ENCODE peak calls at places on chromosomes 13 and 19, in five cellular contexts. One of them, this sample, is unnamed. For H3K4me1, the result is how much of the 10 kb centered on the place peaks cover.

GRCh38 chr19:8302357-8302691 is 5.8 kb downstream of the CD320 start:
- DNase-seq in right atrium auricular region: peak
- DNase-seq in stomach: peak
- DNase-seq in PC-3: no peak
- DNase-seq in hepatocyte: no peak
- DNase-seq in this sample: no peak

GRCh38 chr19:45823182-45823581 is 8.1 kb upstream of the RSPH6A start:
- DNase-seq in right atrium auricular region: no peak
- DNase-seq in stomach: no peak
- DNase-seq in PC-3: no peak
- DNase-seq in hepatocyte: no peak
- DNase-seq in this sample: no peak

GRCh38 chr19:43504426-43505185 is at the start of gene PHLDB3:
- DNase-seq in right atrium auricular region: no peak
- DNase-seq in stomach: peak
- DNase-seq in PC-3: peak
- DNase-seq in hepatocyte: peak
- DNase-seq in this sample: peak

GRCh38 chr13:113915012-113915763 is 51.3 kb upstream of the GAS6 start:
- DNase-seq in right atrium auricular region: peak
- DNase-seq in stomach: peak
- DNase-seq in PC-3: no peak
- DNase-seq in hepatocyte: no peak
- DNase-seq in this sample: no peak

GRCh38 chr13:90919153-90919552 is 428.3 kb upstream of the MIR17HG start:
- DNase-seq in right atrium auricular region: no peak
- DNase-seq in stomach: no peak
- DNase-seq in PC-3: no peak
- DNase-seq in hepatocyte: no peak
- DNase-seq in this sample: no peak

GRCh38 chr19:6000228-6000847 is 22.4 kb upstream of the RANBP3 start:
- DNase-seq in right atrium auricular region: no peak
- DNase-seq in stomach: no peak
- DNase-seq in PC-3: no peak
- DNase-seq in hepatocyte: no peak
- DNase-seq in this sample: no peak

GRCh38 chr13:45889582-45890243 is 38.2 kb upstream of the SIAH3 start:
- DNase-seq in right atrium auricular region: no peak
- DNase-seq in stomach: no peak
- DNase-seq in PC-3: no peak
- DNase-seq in hepatocyte: no peak
- DNase-seq in this sample: no peak

GRCh38 chr13:107203146-107203847 is 635.4 kb upstream of the ARGLU1 start:
- DNase-seq in right atrium auricular region: no peak
- DNase-seq in stomach: no peak
- DNase-seq in PC-3: peak
- DNase-seq in hepatocyte: peak
- DNase-seq in this sample: no peak

GRCh38 chr13:100645382-100645781 is 29.2 kb downstream of the TMTC4 start:
- DNase-seq in right atrium auricular region: no peak
- DNase-seq in stomach: no peak
- DNase-seq in PC-3: no peak
- DNase-seq in hepatocyte: no peak
- DNase-seq in this sample: no peak

DNA sequence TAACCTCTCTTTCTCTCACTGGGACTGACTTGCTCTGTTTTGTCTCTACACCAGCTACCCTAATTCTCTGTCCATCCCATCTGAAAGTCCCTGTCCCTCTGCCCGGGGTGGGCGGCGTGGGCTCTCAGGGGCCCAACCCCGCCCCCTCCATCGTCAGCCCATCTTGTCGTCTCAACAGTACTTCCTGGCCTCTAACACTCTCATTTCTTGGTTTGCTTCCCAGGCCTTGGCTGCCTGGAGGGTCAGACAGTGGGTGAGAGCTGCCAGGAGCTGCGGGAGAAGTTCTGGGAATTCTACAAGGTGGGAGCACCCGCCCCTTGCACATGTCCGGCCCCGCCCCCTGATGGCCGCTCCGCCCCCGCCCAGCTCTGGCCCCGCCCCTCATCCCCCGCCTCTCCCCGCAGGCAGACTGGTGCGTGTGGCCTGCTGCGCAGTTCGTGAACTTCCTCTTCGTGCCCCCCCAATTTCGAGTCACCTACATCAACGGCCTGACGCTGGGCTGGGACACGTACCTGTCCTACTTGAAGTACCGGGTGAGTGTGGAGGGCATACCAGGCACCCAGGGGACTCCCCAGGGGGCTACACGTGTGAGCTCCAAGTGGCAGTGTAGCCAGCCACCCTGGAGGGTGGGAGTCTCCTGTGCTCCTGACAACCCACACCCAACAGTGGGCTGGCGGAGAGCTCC is 1.7 kb downstream of the MPV17L2 start:
- DNase-seq in right atrium auricular region: no peak
- DNase-seq in stomach: no peak
- DNase-seq in PC-3: peak
- DNase-seq in hepatocyte: no peak
- DNase-seq in this sample: peak
- H3K4me3 ChIP-seq in right atrium auricular region: no peak
- H3K4me3 ChIP-seq in stomach: no peak
- H3K4me3 ChIP-seq in PC-3: peak
- H3K4me3 ChIP-seq in hepatocyte: no peak
- H3K4me3 ChIP-seq in this sample: peak

GRCh38 chr19:17973759-17974158 is 6.9 kb downstream of the KCNN1 start:
- DNase-seq in right atrium auricular region: no peak
- DNase-seq in stomach: no peak
- DNase-seq in PC-3: no peak
- DNase-seq in hepatocyte: no peak
- DNase-seq in this sample: no peak
- H3K4me1 ChIP-seq in right atrium auricular region: under half
- H3K4me1 ChIP-seq in stomach: under half
- H3K4me1 ChIP-seq in PC-3: under half
- H3K4me1 ChIP-seq in hepatocyte: under half
- H3K4me1 ChIP-seq in this sample: under half

DNA sequence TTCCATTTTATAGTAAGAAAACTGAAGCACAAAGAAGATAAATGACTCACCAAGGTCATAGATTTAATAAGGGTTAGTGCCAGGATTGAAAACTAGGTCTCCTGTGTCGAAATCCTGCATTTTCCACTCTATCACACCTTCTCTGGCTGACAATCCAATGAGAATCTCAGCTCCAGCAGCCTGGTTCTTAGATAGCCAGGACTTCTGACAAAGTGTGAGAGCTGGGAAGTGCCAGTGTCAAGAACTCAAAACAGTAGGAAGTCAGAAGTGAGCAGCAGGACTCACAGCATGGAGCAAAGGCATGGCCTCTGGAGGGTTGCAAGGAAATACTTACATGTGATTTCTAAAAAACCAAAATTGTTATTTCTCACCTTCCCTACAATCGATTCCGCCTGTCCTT is 24.3 kb downstream of the KCTD12 start:
- DNase-seq in right atrium auricular region: no peak
- DNase-seq in stomach: no peak
- DNase-seq in PC-3: no peak
- DNase-seq in hepatocyte: no peak
- DNase-seq in this sample: no peak
- H3K4me3 ChIP-seq in right atrium auricular region: no peak
- H3K4me3 ChIP-seq in stomach: no peak
- H3K4me3 ChIP-seq in PC-3: no peak
- H3K4me3 ChIP-seq in hepatocyte: no peak
- H3K4me3 ChIP-seq in this sample: no peak

GRCh38 chr19:11090264-11091032 is 1.2 kb downstream of the LDLR start:
- DNase-seq in right atrium auricular region: peak
- DNase-seq in stomach: peak
- DNase-seq in PC-3: peak
- DNase-seq in hepatocyte: peak
- DNase-seq in this sample: peak
- H3K4me1 ChIP-seq in right atrium auricular region: under half
- H3K4me1 ChIP-seq in stomach: half or more
- H3K4me1 ChIP-seq in PC-3: under half
- H3K4me1 ChIP-seq in hepatocyte: under half
- H3K4me1 ChIP-seq in this sample: half or more

GRCh38 chr19:14476663-14477401 is 1.7 kb upstream of the PTGER1 start:
- DNase-seq in right atrium auricular region: peak
- DNase-seq in stomach: peak
- DNase-seq in PC-3: peak
- DNase-seq in hepatocyte: peak
- DNase-seq in this sample: peak

GRCh38 chr19:14474827-14475226 is 327 bp downstream of the PTGER1 start:
- DNase-seq in right atrium auricular region: no peak
- DNase-seq in stomach: no peak
- DNase-seq in PC-3: no peak
- DNase-seq in hepatocyte: no peak
- DNase-seq in this sample: no peak

GRCh38 chr19:14476307-14476662 is 1.1 kb upstream of the PTGER1 start:
- DNase-seq in right atrium auricular region: no peak
- DNase-seq in stomach: no peak
- DNase-seq in PC-3: no peak
- DNase-seq in hepatocyte: no peak
- DNase-seq in this sample: no peak

GRCh38 chr19:14473915-14474578 is 1.1 kb downstream of the PTGER1 start:
- DNase-seq in right atrium auricular region: no peak
- DNase-seq in stomach: peak
- DNase-seq in PC-3: peak
- DNase-seq in hepatocyte: peak
- DNase-seq in this sample: no peak

GRCh38 chr19:14475251-14476073 is at the start of gene PTGER1:
- DNase-seq in right atrium auricular region: no peak
- DNase-seq in stomach: no peak
- DNase-seq in PC-3: peak
- DNase-seq in hepatocyte: peak
- DNase-seq in this sample: peak
- H3K4me3 ChIP-seq in right atrium auricular region: peak
- H3K4me3 ChIP-seq in stomach: peak
- H3K4me3 ChIP-seq in PC-3: peak
- H3K4me3 ChIP-seq in hepatocyte: no peak
- H3K4me3 ChIP-seq in this sample: no peak

GRCh38 chr13:30872195-30872594 is 33.9 kb upstream of the MEDAG start:
- DNase-seq in right atrium auricular region: no peak
- DNase-seq in stomach: no peak
- DNase-seq in PC-3: no peak
- DNase-seq in hepatocyte: no peak
- DNase-seq in this sample: no peak

GRCh38 chr13:30870049-30870884 is 35.8 kb upstream of the MEDAG start:
- DNase-seq in right atrium auricular region: peak
- DNase-seq in stomach: peak
- DNase-seq in PC-3: peak
- DNase-seq in hepatocyte: peak
- DNase-seq in this sample: peak

GRCh38 chr13:30872685-30873443 is 33.2 kb upstream of the MEDAG start:
- DNase-seq in right atrium auricular region: peak
- DNase-seq in stomach: no peak
- DNase-seq in PC-3: no peak
- DNase-seq in hepatocyte: peak
- DNase-seq in this sample: peak

GRCh38 chr13:30870916-30871712 is 35.0 kb upstream of the MEDAG start:
- DNase-seq in right atrium auricular region: no peak
- DNase-seq in stomach: no peak
- DNase-seq in PC-3: no peak
- DNase-seq in hepatocyte: no peak
- DNase-seq in this sample: no peak

GRCh38 chr13:30871713-30872029 is 34.4 kb upstream of the MEDAG start:
- DNase-seq in right atrium auricular region: no peak
- DNase-seq in stomach: no peak
- DNase-seq in PC-3: no peak
- DNase-seq in hepatocyte: no peak
- DNase-seq in this sample: no peak
- H3K4me1 ChIP-seq in right atrium auricular region: under half
- H3K4me1 ChIP-seq in stomach: under half
- H3K4me1 ChIP-seq in PC-3: under half
- H3K4me1 ChIP-seq in hepatocyte: under half
- H3K4me1 ChIP-seq in this sample: half or more

DNA sequence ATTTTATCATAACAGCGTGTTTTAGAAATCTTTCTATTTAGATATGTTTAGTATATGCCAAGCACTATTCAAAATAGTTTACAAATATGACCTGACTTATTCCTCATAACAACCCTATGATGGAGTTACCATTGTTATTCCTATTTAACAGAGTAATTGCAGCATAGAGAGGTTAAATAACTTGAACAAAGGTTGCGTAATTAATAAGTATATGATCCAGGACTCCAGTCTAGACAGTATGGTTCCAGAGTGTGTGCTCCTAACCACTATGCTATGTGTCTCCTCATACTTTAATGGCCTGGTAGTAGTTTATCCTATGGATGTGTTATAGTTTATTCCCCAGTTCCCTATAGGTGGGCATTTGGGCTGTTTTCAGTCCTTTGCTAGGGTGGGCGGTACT is 145.3 kb downstream of the PAN3 start:
- DNase-seq in right atrium auricular region: no peak
- DNase-seq in stomach: no peak
- DNase-seq in PC-3: no peak
- DNase-seq in hepatocyte: no peak
- DNase-seq in this sample: no peak
- H3K4me3 ChIP-seq in right atrium auricular region: no peak
- H3K4me3 ChIP-seq in stomach: no peak
- H3K4me3 ChIP-seq in PC-3: no peak
- H3K4me3 ChIP-seq in hepatocyte: no peak
- H3K4me3 ChIP-seq in this sample: no peak

DNA sequence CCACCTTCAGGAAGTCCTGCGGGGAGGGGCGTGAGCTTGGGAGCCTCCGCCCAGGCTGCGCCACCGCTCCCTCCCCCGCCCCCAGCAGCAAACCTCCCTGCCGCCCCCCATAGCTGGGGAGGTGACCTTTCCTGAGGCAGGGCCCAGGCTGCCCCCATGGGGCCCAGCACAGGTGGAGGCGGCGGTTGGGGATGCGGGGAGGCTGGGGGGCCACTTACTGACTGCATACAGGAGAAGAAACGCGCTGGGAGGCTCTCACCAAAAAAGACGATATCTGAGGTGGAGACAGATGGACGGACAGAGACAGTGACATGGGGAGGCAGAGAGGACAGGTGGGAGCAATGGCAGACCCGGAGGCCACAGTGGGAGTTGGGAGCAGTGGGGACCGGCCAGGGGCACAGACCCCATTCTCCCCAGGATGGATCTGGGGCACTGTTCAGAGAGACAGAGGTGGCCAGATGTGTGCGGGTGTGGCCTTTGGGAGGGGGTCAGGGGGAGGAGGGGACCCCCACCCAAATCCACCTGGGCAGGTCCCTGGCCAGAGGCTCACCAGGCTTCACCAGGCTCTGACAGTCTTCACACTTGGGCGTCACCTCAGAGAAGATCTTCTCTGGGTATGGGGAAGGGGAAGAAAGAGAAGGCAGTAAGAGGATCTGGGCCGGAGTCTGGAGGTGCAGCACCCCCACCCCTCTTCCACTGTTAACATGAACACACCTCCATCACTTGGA is 3.0 kb upstream of the RINL start:
- DNase-seq in right atrium auricular region: no peak
- DNase-seq in stomach: no peak
- DNase-seq in PC-3: no peak
- DNase-seq in hepatocyte: no peak
- DNase-seq in this sample: no peak
- H3K4me1 ChIP-seq in right atrium auricular region: under half
- H3K4me1 ChIP-seq in stomach: under half
- H3K4me1 ChIP-seq in PC-3: under half
- H3K4me1 ChIP-seq in hepatocyte: under half
- H3K4me1 ChIP-seq in this sample: under half

GRCh38 chr13:87821512-87821911 is 150.3 kb downstream of the SLITRK5 start:
- DNase-seq in right atrium auricular region: no peak
- DNase-seq in stomach: no peak
- DNase-seq in PC-3: no peak
- DNase-seq in hepatocyte: no peak
- DNase-seq in this sample: no peak
- H3K4me3 ChIP-seq in right atrium auricular region: no peak
- H3K4me3 ChIP-seq in stomach: no peak
- H3K4me3 ChIP-seq in PC-3: no peak
- H3K4me3 ChIP-seq in hepatocyte: no peak
- H3K4me3 ChIP-seq in this sample: no peak